ENCODE peak calls at places on chromosomes 7 and 10, in six cellular contexts. N is HepG2, H is A549, Y is endothelial cell of umbilical vein, W is GM12878, R is K562. T is an unnamed sample.

GRCh38 chr7:7426686-7427085 is 109.0 kb downstream of the COL28A1 start:
- DNase-seq in R (no peak), H (no peak), N (no peak), Y (no peak), W (no peak), T (no peak)

GRCh38 chr10:79187545-79187940 is 118.8 kb downstream of the ZMIZ1 start:
- DNase-seq in R (no peak), N (no peak), W (no peak), H (no peak), Y (no peak), T (no peak)

GRCh38 chr7:66847879-66848810 is 72.9 kb upstream of the TMEM248 start:
- DNase-seq in R (no peak), H (peak), W (no peak), N (peak), Y (peak), T (peak)

GRCh38 chr7:43689115-43689514 is 40.2 kb downstream of the COA1 start:
- DNase-seq in N (no peak), R (no peak), H (no peak), W (no peak), Y (no peak), T (no peak)

GRCh38 chr7:101905203-101905865 is 87.9 kb downstream of the CUX1 start:
- DNase-seq in Y (no peak), R (no peak), W (no peak), H (no peak), N (no peak), T (no peak)

GRCh38 chr10:48587101-48587500 is 17.8 kb downstream of the ARHGAP22 start:
- DNase-seq in R (no peak), N (no peak), Y (no peak), H (no peak), W (no peak), T (no peak)

GRCh38 chr7:18861514-18861913 is 255.9 kb downstream of the TWIST1 start:
- DNase-seq in W (peak), Y (no peak), H (no peak), N (no peak), R (no peak), T (no peak)

GRCh38 chr7:127903913-127904705 is 127.1 kb downstream of the LRRC4 start:
- DNase-seq in W (no peak), R (no peak), H (no peak), N (no peak), Y (no peak), T (no peak)

GRCh38 chr10:113099431-113100298 is 149.6 kb downstream of the TCF7L2 start:
- DNase-seq in N (no peak), R (no peak), W (no peak), Y (peak), H (no peak), T (no peak)

GRCh38 chr10:13587367-13587766 is 602 bp downstream of the PRPF18 start:
- DNase-seq in R (peak), Y (no peak), H (no peak), N (peak), W (no peak), T (no peak)

DNA sequence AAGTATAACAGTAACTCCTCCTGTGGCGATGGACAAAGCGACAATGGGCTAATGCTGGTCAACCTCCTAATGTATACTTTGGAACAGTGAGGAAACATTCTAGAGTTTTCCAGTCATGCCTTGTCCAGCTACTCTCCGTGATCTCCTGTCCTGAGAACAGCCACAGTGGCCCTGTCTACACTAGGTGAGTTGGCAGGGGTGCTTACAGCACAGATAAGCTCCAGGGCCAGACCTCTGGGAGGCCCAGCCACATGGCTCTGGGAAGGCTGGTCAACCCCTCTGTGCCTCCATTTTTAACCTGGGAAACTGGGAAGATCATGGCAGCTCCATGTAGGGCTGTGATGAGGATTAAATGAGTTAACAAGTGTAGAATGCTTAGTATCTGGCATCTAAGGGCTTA is 57.0 kb downstream of the CLEC2L start:
- DNase-seq in Y (no peak), N (no peak), H (no peak), W (no peak), R (no peak), T (no peak)
- TF ChIP-seq MYC in Y (no peak), N (no peak), H (no peak), W (no peak), R (no peak), T (no peak)

DNA sequence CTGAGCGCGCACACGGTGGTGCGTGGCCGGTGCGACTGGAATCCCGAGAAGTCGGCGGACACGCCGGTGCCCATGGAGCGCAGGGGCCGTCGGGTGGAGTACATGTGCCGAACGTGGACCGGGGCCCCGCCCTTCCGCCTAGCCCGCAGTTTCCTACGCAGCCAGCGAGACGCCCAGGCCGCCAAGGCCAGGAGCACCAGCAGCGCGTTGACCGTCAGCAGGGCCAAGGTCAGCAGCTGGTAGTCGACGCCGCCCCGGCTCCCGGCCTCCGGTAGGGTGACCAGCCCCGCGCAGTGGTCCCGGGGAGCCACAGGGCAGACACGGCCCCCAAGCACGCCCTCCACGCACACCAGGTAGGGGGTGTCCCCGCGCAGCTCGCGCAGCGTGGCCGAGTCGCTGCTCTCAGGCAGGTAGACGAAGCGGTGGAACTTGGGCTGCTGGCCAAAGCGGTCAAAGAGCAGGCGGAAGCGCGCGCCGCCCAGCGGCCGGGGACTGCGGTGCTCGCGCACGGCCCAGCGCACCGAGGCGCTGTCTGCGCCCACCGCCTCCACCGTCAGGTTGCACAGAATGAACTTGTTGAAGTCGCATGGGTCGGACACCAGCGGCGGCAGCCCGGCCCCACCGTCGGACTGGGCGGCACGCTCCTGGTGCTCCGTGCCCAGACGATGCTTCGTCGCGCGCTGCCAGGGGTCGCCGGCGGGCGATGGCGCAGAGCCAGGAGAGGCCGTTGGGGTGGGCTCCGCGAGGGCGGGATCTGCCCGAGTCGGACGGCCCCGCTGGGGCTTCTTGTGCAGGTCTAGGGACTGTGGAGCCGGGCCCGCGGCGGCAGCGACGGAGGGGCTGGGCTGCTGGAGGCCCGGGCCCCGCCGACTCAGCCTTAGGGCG is 2.2 kb downstream of the TRIL start:
- DNase-seq in R (no peak), Y (peak), N (peak), W (no peak), H (peak), T (no peak)
- H3K4me3 ChIP-seq in R (no peak), Y (no peak), N (peak), W (no peak), H (peak), T (no peak)

DNA sequence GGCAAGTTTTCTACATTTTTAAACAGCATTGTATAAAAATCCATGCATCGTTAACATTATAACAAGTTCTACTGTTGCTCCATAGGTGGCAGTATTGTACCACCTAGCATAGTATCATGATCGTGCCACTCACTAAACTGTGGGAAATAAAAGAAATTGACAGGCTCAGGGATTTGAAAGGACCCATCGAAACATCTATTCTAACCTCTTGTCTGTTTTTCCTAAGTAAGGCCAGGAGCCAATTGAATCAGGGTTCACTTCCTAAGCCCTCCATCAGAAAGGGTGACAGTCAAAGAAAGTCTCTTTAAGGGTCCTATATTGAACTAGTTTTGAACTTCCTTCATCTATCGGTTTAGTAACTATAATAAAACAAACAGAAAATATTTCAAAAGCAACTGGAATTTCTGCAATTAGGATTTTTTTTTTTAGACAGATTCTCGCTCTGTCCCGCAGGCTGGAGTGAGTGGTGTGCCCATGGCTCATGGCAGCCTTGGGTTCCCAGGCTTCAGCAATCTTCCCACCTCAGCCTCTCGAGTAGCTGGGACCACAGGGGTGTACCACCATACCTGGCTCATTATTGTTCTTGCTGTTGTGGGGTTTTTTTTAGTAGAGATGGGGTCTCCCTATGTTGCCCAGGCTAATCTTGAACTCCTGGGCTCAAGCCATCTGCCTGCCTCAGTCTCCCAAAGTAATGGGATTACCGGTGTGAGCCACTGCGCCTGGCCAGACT is 9.4 kb downstream of the HACD1 start:
- DNase-seq in N (peak), H (peak), R (peak), Y (peak), W (no peak), T (peak)
- TF ChIP-seq MYC in N (no peak), H (no peak), R (no peak), Y (no peak), W (no peak), T (no peak)

GRCh38 chr10:129966370-129966769 is 2.3 kb upstream of the EBF3 start:
- DNase-seq in R (no peak), H (no peak), Y (no peak), N (no peak), W (no peak), T (no peak)

GRCh38 chr10:129965418-129965793 is 1.3 kb upstream of the EBF3 start:
- DNase-seq in W (no peak), R (no peak), N (no peak), Y (no peak), H (no peak), T (no peak)

GRCh38 chr10:129963831-129964501 is at the start of gene EBF3:
- DNase-seq in H (no peak), R (peak), N (no peak), Y (peak), W (no peak), T (peak)

GRCh38 chr10:129965940-129966339 is 1.9 kb upstream of the EBF3 start:
- DNase-seq in H (no peak), N (no peak), Y (no peak), W (no peak), R (no peak), T (no peak)

DNA sequence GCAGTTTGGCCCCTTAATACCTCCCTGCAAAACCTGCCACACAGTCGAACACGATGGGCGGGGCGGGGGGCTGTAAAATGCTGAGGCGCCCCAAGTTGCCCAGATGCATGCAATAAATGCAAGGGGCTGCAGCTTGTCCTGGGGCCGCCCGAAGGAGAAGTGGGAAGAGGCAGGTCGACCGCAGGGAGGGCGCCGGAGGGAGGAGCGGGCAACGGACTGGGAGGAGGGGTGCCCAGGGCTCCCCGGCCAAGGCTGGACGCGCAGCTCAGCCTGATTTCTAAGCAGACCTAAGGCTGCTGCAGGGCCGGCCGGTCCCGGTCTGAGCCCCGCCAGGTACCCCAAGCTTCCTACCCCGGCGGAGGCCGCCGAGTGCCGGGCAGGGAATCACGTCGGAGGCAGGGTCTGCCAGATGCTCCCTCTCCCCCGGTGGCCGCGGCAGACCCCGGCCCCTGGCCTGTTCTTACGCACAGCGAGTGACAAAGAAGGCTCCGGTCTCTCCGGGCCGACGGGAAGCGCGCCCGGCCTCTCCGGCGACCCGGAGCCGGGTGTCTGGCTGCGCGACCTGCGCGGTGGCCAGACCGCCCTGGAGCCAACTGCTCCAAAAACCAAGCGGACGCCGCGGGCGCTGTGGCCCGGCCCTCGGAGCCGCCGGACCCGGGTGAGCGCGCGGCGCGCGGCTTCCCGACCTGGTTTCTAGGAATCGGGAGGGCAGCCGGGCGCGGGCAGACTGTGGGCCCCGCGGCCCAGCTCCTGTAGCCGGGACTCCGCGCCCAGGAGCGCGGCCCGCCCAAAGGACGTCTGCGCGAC is 740 bp upstream of the EBF3 start:
- DNase-seq in R (no peak), N (no peak), W (no peak), H (no peak), Y (no peak), T (peak)
- H3K4me3 ChIP-seq in R (no peak), N (no peak), W (no peak), H (peak), Y (no peak), T (peak)

GRCh38 chr10:87675396-87676376 is 16.0 kb downstream of the PAPSS2 start:
- DNase-seq in Y (peak), R (no peak), W (no peak), H (no peak), N (no peak), T (no peak)

GRCh38 chr10:87677595-87677994 is 17.9 kb downstream of the PAPSS2 start:
- DNase-seq in H (no peak), W (no peak), R (no peak), Y (no peak), N (no peak), T (no peak)

GRCh38 chr10:87671416-87671815 is 11.7 kb downstream of the PAPSS2 start:
- DNase-seq in Y (no peak), H (no peak), W (no peak), N (no peak), R (no peak), T (no peak)

GRCh38 chr10:87678302-87678701 is 18.6 kb downstream of the PAPSS2 start:
- DNase-seq in W (no peak), Y (no peak), N (no peak), R (no peak), H (no peak), T (no peak)

DNA sequence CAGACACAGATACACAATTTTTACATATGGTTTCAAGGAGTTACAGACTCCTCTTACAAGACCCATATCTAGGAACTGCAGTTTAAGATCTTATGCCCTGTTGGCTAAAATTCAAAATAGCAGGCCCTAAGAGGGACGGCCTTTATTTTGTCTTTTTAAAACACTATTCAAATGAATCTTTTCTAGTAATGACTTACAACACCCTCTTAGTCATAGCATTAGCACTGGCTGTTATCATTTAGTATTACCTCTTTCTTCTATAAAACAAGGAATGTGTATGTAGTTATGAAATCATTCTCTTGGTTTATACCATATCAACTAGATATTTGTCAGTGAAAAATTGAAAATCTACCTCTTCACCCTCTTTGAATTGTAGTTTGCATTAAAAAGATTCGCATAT is 15.3 kb downstream of the PAPSS2 start:
- DNase-seq in Y (no peak), N (no peak), H (no peak), W (no peak), R (no peak), T (no peak)
- TF ChIP-seq MYC in Y (no peak), N (no peak), H (no peak), W (no peak), R (no peak), T (no peak)

GRCh38 chr7:130490888-130491771 is 755 bp upstream of the MEST start:
- DNase-seq in W (no peak), Y (peak), N (no peak), R (no peak), H (no peak), T (no peak)

GRCh38 chr7:130491841-130492518 is at the start of gene MEST:
- DNase-seq in Y (peak), R (no peak), H (no peak), N (no peak), W (no peak), T (no peak)

GRCh38 chr7:130493275-130493868 is 1.5 kb downstream of the MEST start:
- DNase-seq in H (no peak), W (no peak), Y (peak), N (no peak), R (no peak), T (no peak)

GRCh38 chr7:130494480-130494879 is 2.6 kb downstream of the MEST start:
- DNase-seq in N (no peak), H (no peak), R (no peak), Y (peak), W (no peak), T (no peak)

GRCh38 chr7:130492519-130493274 is 812 bp downstream of the MEST start:
- DNase-seq in Y (peak), W (no peak), N (no peak), H (no peak), R (no peak), T (no peak)
- H3K4me3 ChIP-seq in Y (no peak), W (no peak), N (no peak), H (no peak), R (no peak), T (no peak)

T was measured in NB4.